ENCODE peak calls at places on chromosome 19, in six cellular contexts. N, M, Q, T, L and U are unnamed samples. For H3K36me3, the result is how much of the 10 kb centered on the place peaks cover.

GRCh38 chr19:13014101-13014920 is 19.0 kb downstream of the NFIX start:
- DNase-seq in Q (no peak), N (no peak), L (no peak), M (peak), T (no peak), U (peak)

GRCh38 chr19:6718111-6718740 is 2.2 kb downstream of the C3 start:
- DNase-seq in T (no peak), Q (no peak), M (no peak), N (no peak), L (no peak), U (no peak)

GRCh38 chr19:44856438-44857083 is 10.5 kb downstream of the NECTIN2 start:
- DNase-seq in T (peak), Q (no peak), N (peak), L (no peak), M (no peak), U (no peak)

GRCh38 chr19:1651061-1651547 is 1.3 kb downstream of the TCF3 start:
- DNase-seq in M (no peak), N (no peak), T (no peak), Q (no peak), L (no peak), U (no peak)

GRCh38 chr19:43690444-43690843 is 20.5 kb upstream of the PLAUR start:
- DNase-seq in M (no peak), L (no peak), Q (no peak), N (no peak), T (no peak), U (no peak)

GRCh38 chr19:17658666-17659065 is 29.5 kb downstream of the UNC13A start:
- DNase-seq in M (no peak), T (no peak), N (no peak), Q (no peak), L (no peak), U (no peak)

GRCh38 chr19:44640518-44640917 is 3.2 kb upstream of the PVR start:
- DNase-seq in Q (no peak), T (no peak), L (no peak), M (no peak), N (no peak), U (peak)

GRCh38 chr19:2289714-2290435 is 7.9 kb upstream of the PEAK3 start:
- DNase-seq in N (no peak), M (no peak), L (peak), T (peak), Q (no peak), U (no peak)

GRCh38 chr19:48230555-48231129 is 25.1 kb downstream of the CARD8 start:
- DNase-seq in T (no peak), L (no peak), N (no peak), Q (no peak), M (no peak), U (no peak)

GRCh38 chr19:1365964-1366695 is 17.6 kb upstream of the NDUFS7 start:
- DNase-seq in M (no peak), N (no peak), Q (no peak), L (no peak), T (no peak), U (no peak)

GRCh38 chr19:14081797-14082674 is 3.5 kb downstream of the C19orf67 start:
- DNase-seq in N (peak), Q (no peak), M (peak), T (peak), L (peak), U (peak)

GRCh38 chr19:48006762-48007161 is 12.3 kb downstream of the ELSPBP1 start:
- DNase-seq in Q (no peak), L (no peak), N (no peak), T (no peak), M (no peak), U (no peak)

GRCh38 chr19:11405846-11406643 is 13.1 kb downstream of the RGL3 start:
- DNase-seq in T (no peak), M (no peak), Q (no peak), L (no peak), N (no peak), U (no peak)

GRCh38 chr19:719081-719512 is 10.4 kb downstream of the PALM start:
- DNase-seq in L (peak), Q (no peak), T (no peak), N (no peak), M (peak), U (no peak)

GRCh38 chr19:40717880-40718773 is 1.2 kb downstream of the ITPKC start:
- DNase-seq in M (peak), Q (no peak), L (peak), N (no peak), T (no peak), U (peak)

GRCh38 chr19:46365561-46365960 is 18.7 kb downstream of the PPP5C start:
- DNase-seq in Q (no peak), T (no peak), L (no peak), M (no peak), N (no peak), U (no peak)

GRCh38 chr19:10418281-10419199 is 1.8 kb upstream of the PDE4A start:
- DNase-seq in M (no peak), T (no peak), N (no peak), Q (no peak), L (no peak), U (no peak)

GRCh38 chr19:30163663-30164062 is 208.5 kb upstream of the ZNF536 start:
- DNase-seq in M (no peak), N (peak), T (no peak), Q (no peak), L (no peak), U (no peak)

GRCh38 chr19:14166448-14166847 is 30.1 kb upstream of the ASF1B start:
- DNase-seq in N (no peak), L (no peak), T (no peak), Q (no peak), M (no peak), U (no peak)

GRCh38 chr19:11642902-11643301 is 45.6 kb downstream of the ZNF627 start:
- DNase-seq in Q (no peak), M (no peak), T (no peak), L (no peak), N (no peak), U (no peak)

GRCh38 chr19:6925801-6926751 is 38.7 kb downstream of the ADGRE1 start:
- DNase-seq in N (no peak), T (no peak), Q (no peak), L (no peak), M (no peak), U (peak)

GRCh38 chr19:1387684-1388636 is 4.3 kb downstream of the NDUFS7 start:
- DNase-seq in Q (no peak), T (no peak), M (no peak), L (no peak), N (no peak), U (no peak)

GRCh38 chr19:15287496-15287895 is 44.8 kb downstream of the BRD4 start:
- DNase-seq in Q (no peak), M (no peak), L (no peak), T (no peak), N (no peak), U (no peak)

GRCh38 chr19:44809856-44810554 is 1.1 kb downstream of the BCAM start:
- DNase-seq in L (no peak), N (no peak), M (no peak), T (no peak), Q (no peak), U (no peak)

GRCh38 chr19:23709347-23709746 is 22.3 kb upstream of the ZNF675 start:
- DNase-seq in N (no peak), L (no peak), Q (no peak), T (no peak), M (no peak), U (no peak)

GRCh38 chr19:12867120-12868099 is 13.8 kb downstream of the DNASE2 start:
- DNase-seq in L (peak), M (no peak), N (no peak), Q (no peak), T (peak), U (no peak)

GRCh38 chr19:47239610-47240296 is 8.8 kb upstream of the BBC3 start:
- DNase-seq in Q (no peak), T (peak), L (peak), N (no peak), M (peak), U (no peak)

GRCh38 chr19:1668339-1669123 is 16.1 kb upstream of the TCF3 start:
- DNase-seq in L (no peak), M (no peak), N (no peak), Q (no peak), T (no peak), U (no peak)

GRCh38 chr19:18479964-18480723 is 41.7 kb downstream of the ELL start:
- DNase-seq in T (peak), Q (no peak), L (peak), M (peak), N (no peak), U (no peak)

GRCh38 chr19:45782820-45783785 is 813 bp upstream of the DMPK start:
- DNase-seq in T (no peak), M (peak), L (peak), Q (no peak), N (peak), U (peak)

GRCh38 chr19:1295169-1296012 is 9.7 kb downstream of the EFNA2 start:
- DNase-seq in Q (no peak), L (no peak), N (no peak), M (no peak), T (no peak), U (no peak)

GRCh38 chr19:52936151-52936957 is 13.1 kb upstream of the ZNF888 start:
- DNase-seq in T (peak), Q (no peak), N (no peak), L (no peak), M (no peak), U (no peak)

GRCh38 chr19:13012690-13013608 is 17.7 kb downstream of the NFIX start:
- DNase-seq in N (no peak), Q (no peak), T (no peak), L (peak), M (peak), U (peak)

GRCh38 chr19:6215701-6216235 is 64.0 kb downstream of the MLLT1 start:
- DNase-seq in T (no peak), M (peak), Q (no peak), L (no peak), N (no peak), U (no peak)

GRCh38 chr19:6551607-6552450 is 21.0 kb downstream of the TNFSF9 start:
- DNase-seq in N (no peak), T (no peak), L (no peak), Q (no peak), M (no peak), U (no peak)

GRCh38 chr19:5498817-5499535 is 43.8 kb downstream of the ZNRF4 start:
- DNase-seq in Q (no peak), M (no peak), N (no peak), T (no peak), L (no peak), U (no peak)

GRCh38 chr19:30557927-30558557 is 185.9 kb downstream of the ZNF536 start:
- DNase-seq in T (no peak), L (no peak), N (no peak), M (no peak), Q (no peak), U (no peak)

DNA sequence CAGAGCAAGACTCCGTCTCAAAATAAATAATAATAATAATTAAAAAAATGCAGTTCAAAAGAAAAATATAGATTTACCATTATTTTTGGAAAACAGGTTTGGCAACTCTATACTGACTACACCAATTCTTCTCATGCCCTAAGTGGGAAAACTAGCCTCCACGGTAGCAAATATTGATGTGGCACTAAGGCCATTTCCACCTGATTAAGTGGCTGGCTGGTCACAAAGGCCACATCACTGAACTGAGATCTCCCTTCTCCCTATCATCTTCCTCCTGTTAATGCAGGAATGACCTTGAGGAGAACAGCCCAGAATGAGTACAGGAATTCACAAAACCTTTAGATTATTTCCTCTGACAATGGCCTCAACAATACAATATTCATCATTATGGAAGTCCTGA is 18.6 kb downstream of the ZNF814 start:
- DNase-seq in M (no peak), L (no peak), T (no peak), N (no peak), Q (no peak), U (no peak)
- H3K36me3 ChIP-seq in M (under half), L (under half), T (under half), N (under half), Q (under half), U (half or more)

DNA sequence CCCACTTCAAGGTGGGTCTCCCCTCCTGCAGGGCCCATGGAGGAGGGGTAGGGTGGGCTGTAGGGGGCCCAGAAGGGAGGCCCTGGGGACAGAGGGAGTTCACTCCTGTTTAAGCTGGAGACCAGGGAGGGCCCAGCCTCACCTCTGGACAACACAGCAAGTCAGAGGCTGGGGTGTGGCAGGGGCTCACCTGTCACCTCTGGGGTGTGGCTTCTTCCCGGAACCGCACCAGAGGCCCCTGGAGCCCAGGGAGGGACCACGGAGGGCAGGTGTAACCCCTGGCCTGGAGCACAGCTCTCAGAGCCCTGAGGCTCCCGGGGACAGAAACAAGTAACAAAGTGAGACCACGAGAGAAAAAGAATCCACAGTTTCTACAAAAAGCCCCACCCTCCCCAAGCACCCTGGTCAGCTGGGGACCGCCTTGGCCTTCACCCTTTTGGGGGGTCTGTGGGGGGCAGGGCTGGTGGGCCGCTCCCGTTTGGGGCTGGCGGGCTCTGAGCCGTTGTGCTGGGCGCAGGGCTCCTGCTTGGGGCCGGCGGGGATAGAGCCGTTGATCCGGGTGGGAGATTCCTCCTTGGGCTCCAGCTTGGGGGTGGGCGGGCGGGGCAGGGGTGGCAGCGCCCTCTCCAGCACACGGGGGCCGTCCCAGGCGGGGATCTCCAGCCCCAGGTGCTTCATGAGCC is 8.0 kb downstream of the SIRT6 start:
- DNase-seq in L (no peak), T (no peak), Q (no peak), M (no peak), N (no peak), U (no peak)
- TF ChIP-seq CTCF in L (no peak), T (no peak), Q (no peak), M (no peak), N (no peak), U (no peak)

GRCh38 chr19:34228762-34229161 is 25.6 kb upstream of the GARRE1 start:
- DNase-seq in M (no peak), T (no peak), L (no peak), Q (no peak), N (no peak), U (no peak)
- H3K36me3 ChIP-seq in M (under half), T (half or more), L (under half), Q (under half), N (under half), U (under half)

GRCh38 chr19:35305181-35305580 is 13.2 kb downstream of the MAG start:
- DNase-seq in L (no peak), T (no peak), N (no peak), M (no peak), Q (no peak), U (no peak)

GRCh38 chr19:35307990-35308389 is 16.0 kb downstream of the MAG start:
- DNase-seq in N (no peak), M (no peak), Q (no peak), L (no peak), T (no peak), U (no peak)

GRCh38 chr19:35309481-35310279 is 17.7 kb downstream of the MAG start:
- DNase-seq in Q (no peak), M (no peak), T (no peak), N (peak), L (peak), U (no peak)

GRCh38 chr19:35304036-35304435 is 12.1 kb downstream of the MAG start:
- DNase-seq in L (no peak), T (no peak), M (no peak), Q (no peak), N (no peak), U (no peak)

DNA sequence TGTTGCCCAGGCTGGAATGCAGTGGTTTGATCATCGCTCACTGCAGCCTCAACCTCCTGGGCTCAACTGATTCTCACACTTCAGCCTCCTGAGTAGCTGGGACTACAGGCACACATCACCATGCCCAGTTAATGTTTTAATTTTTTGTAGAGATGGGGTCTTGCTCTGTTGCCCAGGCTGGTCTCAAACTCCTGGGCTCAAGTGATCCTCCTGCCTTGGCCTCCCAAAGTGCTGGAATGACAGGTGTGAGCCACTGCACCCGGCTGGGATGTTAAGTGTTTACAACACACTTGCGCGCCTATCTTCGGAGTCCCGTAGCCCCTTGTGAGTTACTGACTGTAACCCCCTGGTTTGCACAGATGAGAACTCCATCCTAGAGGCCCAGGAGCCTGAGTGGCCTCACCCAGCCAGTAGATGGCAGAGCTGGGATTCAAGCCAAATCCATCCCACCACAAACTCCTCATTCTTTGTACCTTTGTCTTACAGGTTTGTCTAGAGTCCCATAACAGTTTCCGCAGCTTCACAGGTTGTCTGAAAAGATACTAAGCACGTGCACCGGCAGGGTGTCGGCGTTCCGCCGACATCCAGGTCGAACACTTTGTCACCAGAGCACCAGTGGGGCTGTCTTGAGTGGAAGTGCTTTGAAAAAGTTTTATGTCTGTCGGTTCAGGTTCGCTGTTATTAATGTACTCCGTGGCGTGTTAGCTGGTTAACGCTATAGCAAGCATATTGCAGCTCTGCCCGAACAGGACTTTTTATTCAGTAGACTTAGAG is 14.7 kb downstream of the MAG start:
- DNase-seq in M (no peak), L (no peak), N (no peak), Q (no peak), T (no peak), U (peak)
- TF ChIP-seq CTCF in M (no peak), L (no peak), N (no peak), Q (peak), T (no peak), U (peak)

DNA sequence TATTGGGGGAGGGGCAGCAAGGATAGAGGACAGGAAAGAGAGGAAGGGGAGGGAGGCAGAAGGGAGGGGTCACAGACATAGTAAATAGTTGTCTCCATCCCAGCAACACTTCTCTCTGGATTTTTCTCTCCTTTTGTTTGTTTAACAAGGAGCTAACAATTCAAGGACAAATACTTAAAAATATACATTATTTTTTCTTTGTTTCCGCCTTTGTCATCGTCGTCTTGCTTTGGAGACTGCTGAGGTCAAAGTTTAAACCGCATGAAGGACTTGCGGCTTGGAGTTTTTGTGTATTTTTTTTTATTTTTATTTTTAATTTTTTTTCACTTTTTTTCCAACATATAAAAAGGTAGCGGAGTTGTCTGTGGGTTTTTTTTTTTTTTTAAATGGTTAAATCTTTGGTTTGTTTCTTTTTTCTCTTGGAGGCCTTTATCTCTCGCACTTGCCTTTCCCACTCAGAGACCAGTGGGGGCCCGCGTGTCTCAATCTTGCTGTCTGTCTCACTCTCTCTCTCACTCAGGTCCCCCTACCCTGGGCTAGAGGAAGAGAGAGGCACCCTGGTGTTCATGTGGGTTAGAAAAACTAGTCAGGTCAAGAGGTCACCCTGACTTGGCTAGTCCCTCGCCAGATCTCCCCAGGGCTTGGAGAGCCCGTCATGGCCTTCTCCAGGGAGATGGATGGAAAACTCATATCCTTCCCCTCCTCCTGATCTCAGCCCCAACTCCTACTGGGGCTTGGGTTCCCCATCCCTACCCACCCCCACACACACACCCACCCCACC is 11.0 kb downstream of the ZNF574 start:
- DNase-seq in M (no peak), L (no peak), Q (no peak), T (no peak), N (no peak), U (no peak)
- H3K36me3 ChIP-seq in M (under half), L (under half), Q (under half), T (under half), N (under half), U (under half)

DNA sequence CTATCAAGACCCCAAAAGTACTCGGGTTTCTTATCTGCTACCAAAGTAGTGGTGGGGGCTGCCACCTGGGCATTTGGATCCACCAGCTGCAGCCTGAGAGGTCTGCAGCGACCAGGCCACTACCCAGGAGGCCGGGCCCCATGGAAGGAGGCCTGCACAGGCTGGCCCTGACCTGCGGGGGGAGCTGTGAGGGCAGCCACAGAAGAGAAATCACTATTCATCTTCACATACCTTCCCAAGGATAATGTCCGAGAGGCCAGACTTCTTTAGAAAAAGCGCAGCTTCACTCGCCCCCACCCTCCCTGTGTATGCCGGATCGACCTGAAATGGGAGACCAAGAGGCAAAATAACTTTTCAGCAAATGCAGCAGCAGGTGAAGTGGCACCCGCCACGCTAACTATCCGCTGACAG is 30.1 kb downstream of the EPS15L1 start:
- DNase-seq in M (no peak), L (no peak), T (no peak), N (no peak), Q (no peak), U (peak)
- TF ChIP-seq CTCF in M (no peak), L (peak), T (no peak), N (no peak), Q (peak), U (peak)

GRCh38 chr19:9144920-9145319 is 4.7 kb downstream of the ZNF317 start:
- DNase-seq in N (no peak), T (no peak), Q (no peak), M (no peak), L (no peak), U (no peak)
- H3K36me3 ChIP-seq in N (under half), T (under half), Q (under half), M (under half), L (under half), U (half or more)